ENCODE peak calls at places on chromosomes 5 and 9, in four cellular contexts. A is HepG2, E is GM12878, O is K562. J is an unnamed sample.
A peak's percentile ranks its signal among the peaks of the same experiment; 100 is the strongest.

GRCh38 chr9:69089491-69089890 is 53.9 kb downstream of the FXN start:
- DNase-seq in A (no peak), E (no peak), O (no peak), J (peak; percentile 52)

GRCh38 chr5:138372225-138372624 is 19.7 kb downstream of the KDM3B start:
- DNase-seq in A (no peak), E (no peak), O (no peak), J (no peak)

GRCh38 chr5:108687599-108688220 is 60.0 kb upstream of the FER start:
- DNase-seq in A (no peak), E (no peak), O (no peak), J (no peak)

GRCh38 chr9:31034311-31034710 is 1350.1 kb upstream of the ACO1 start:
- DNase-seq in A (peak; percentile 7), E (no peak), O (no peak), J (no peak)

GRCh38 chr5:139277171-139277570 is 16.4 kb upstream of the MATR3 start:
- DNase-seq in A (no peak), E (no peak), O (no peak), J (no peak)

GRCh38 chr5:135429326-135429725 is 17.8 kb downstream of the DCANP1 start:
- DNase-seq in A (peak; percentile 31), E (no peak), O (no peak), J (no peak)

GRCh38 chr5:78972654-78973428 is 12.3 kb downstream of the ARSB start:
- DNase-seq in A (no peak), E (no peak), O (no peak), J (no peak)

GRCh38 chr5:113204525-113205161 is 228.0 kb downstream of the DCP2 start:
- DNase-seq in A (peak; percentile 45), E (no peak), O (no peak), J (no peak)

GRCh38 chr9:123232332-123232731 is 36.1 kb downstream of the STRBP start:
- DNase-seq in A (no peak), E (no peak), O (no peak), J (no peak)

GRCh38 chr5:8984386-8984785 is 561.5 kb downstream of the SEMA5A start:
- DNase-seq in A (no peak), E (no peak), O (no peak), J (no peak)

GRCh38 chr9:38018964-38019602 is 49.9 kb downstream of the SHB start:
- DNase-seq in A (peak; percentile 63), E (no peak), O (no peak), J (no peak)

GRCh38 chr5:179306191-179307005 is 38.9 kb downstream of the ADAMTS2 start:
- DNase-seq in A (no peak), E (no peak), O (no peak), J (no peak)

GRCh38 chr5:99035942-99036341 is 107.1 kb upstream of the CHD1 start:
- DNase-seq in A (no peak), E (no peak), O (no peak), J (no peak)

GRCh38 chr5:112978836-112979235 is 2.2 kb downstream of the DCP2 start:
- DNase-seq in A (no peak), E (no peak), O (no peak), J (no peak)

GRCh38 chr5:137221914-137222313 is 277.2 kb downstream of the SPOCK1 start:
- DNase-seq in A (no peak), E (no peak), O (no peak), J (no peak)

GRCh38 chr9:88732128-88732527 is 197.2 kb downstream of the NXNL2 start:
- DNase-seq in A (no peak), E (no peak), O (no peak), J (no peak)

GRCh38 chr5:54449923-54450322 is 5.6 kb upstream of the HSPB3 start:
- DNase-seq in A (no peak), E (no peak), O (no peak), J (no peak)

GRCh38 chr9:277595-278330 is 63.1 kb downstream of the DOCK8 start:
- DNase-seq in A (no peak), E (no peak), O (no peak), J (no peak)

GRCh38 chr5:124468671-124469411 is 277.6 kb downstream of the ZNF608 start:
- DNase-seq in A (no peak), E (no peak), O (no peak), J (peak; percentile 19)
- TF ChIP-seq CBFB in A (no peak), E (no peak), O (no peak), J (peak; percentile 63)

DNA sequence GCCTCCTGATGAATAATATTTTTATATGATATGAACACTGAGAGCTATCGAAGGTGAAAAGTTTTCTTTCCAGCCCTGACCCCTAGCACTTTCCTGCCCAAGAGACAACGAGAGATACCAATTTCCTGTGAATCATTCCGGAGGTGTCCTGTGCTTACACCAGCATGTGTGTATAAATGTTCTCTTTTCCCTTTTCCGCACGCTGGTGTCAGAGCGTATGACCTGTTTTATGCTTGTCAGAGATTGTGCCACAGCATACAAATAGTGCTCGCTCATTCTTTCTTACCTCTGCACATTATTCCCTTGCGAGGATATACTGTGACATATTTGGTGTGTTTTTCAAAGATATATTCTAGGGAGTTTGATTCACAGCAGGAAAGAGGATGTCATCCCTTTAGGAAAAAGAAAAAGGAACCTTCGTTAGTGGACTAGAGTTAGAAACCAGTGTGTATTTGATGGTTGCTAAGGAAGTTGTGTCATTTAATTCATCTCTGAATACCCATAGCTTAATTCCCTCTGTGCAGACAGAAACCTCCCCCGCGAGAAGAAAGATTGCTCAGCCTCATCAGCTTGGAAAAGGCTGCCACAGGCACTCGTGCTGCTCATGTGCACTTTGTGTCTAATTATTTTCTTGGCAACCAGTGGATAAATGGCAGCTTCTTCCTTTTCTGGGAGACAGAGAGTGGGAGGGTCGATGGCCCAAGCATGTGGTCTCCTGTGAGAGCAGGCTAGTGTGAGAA is 14.8 kb upstream of the CCIN start:
- DNase-seq in A (no peak), E (no peak), O (no peak), J (no peak)
- TF ChIP-seq SP1 in A (no peak), E (no peak), O (no peak), J (no peak)

GRCh38 chr5:93573627-93573974 is 7.4 kb downstream of the NR2F1-AS1 start:
- DNase-seq in A (no peak), E (no peak), O (no peak), J (no peak)
- TF ChIP-seq CBFB in A (no peak), E (no peak), O (no peak), J (no peak)

GRCh38 chr5:151023651-151024050 is 3.3 kb downstream of the GPX3 start:
- DNase-seq in A (no peak), E (no peak), O (peak; percentile 38), J (no peak)
- TF ChIP-seq SP1 in A (no peak), E (no peak), O (no peak), J (no peak)

GRCh38 chr5:860506-861150 is 9.8 kb upstream of the ZDHHC11 start:
- DNase-seq in A (no peak), E (no peak), O (no peak), J (no peak)

GRCh38 chr5:859391-859790 is 8.6 kb upstream of the ZDHHC11 start:
- DNase-seq in A (no peak), E (no peak), O (no peak), J (no peak)

GRCh38 chr5:859798-860296 is 9.1 kb upstream of the ZDHHC11 start:
- DNase-seq in A (no peak), E (no peak), O (no peak), J (no peak)

GRCh38 chr5:856531-857425 is 6.0 kb upstream of the ZDHHC11 start:
- DNase-seq in A (no peak), E (no peak), O (no peak), J (no peak)

GRCh38 chr5:858726-859125 is 7.9 kb upstream of the ZDHHC11 start:
- DNase-seq in A (no peak), E (no peak), O (no peak), J (no peak)
- TF ChIP-seq CBFB in A (no peak), E (no peak), O (no peak), J (no peak)

GRCh38 chr5:126947146-126948010 is 83.0 kb downstream of the MARCHF3 start:
- DNase-seq in A (no peak), E (no peak), O (no peak), J (no peak)
- TF ChIP-seq SP1 in A (no peak), E (no peak), O (no peak), J (no peak)

GRCh38 chr5:82942083-82942881 is 134.9 kb downstream of the TMEM167A start:
- DNase-seq in A (no peak), E (no peak), O (no peak), J (no peak)

GRCh38 chr5:82939326-82939725 is 137.9 kb downstream of the TMEM167A start:
- DNase-seq in A (no peak), E (no peak), O (no peak), J (no peak)

GRCh38 chr5:82938901-82939300 is 138.3 kb downstream of the TMEM167A start:
- DNase-seq in A (no peak), E (no peak), O (no peak), J (no peak)
- TF ChIP-seq CBFB in A (no peak), E (no peak), O (no peak), J (no peak)

GRCh38 chr9:96378187-96378586 is 5.3 kb downstream of the SLC35D2 start:
- DNase-seq in A (no peak), E (no peak), O (no peak), J (no peak)

GRCh38 chr9:96381696-96382095 is 1.8 kb downstream of the SLC35D2 start:
- DNase-seq in A (no peak), E (no peak), O (no peak), J (no peak)

GRCh38 chr9:96382175-96382574 is 1.3 kb downstream of the SLC35D2 start:
- DNase-seq in A (peak; percentile 20), E (no peak), O (no peak), J (no peak)

GRCh38 chr9:96379461-96379860 is 4.0 kb downstream of the SLC35D2 start:
- DNase-seq in A (no peak), E (no peak), O (no peak), J (no peak)

DNA sequence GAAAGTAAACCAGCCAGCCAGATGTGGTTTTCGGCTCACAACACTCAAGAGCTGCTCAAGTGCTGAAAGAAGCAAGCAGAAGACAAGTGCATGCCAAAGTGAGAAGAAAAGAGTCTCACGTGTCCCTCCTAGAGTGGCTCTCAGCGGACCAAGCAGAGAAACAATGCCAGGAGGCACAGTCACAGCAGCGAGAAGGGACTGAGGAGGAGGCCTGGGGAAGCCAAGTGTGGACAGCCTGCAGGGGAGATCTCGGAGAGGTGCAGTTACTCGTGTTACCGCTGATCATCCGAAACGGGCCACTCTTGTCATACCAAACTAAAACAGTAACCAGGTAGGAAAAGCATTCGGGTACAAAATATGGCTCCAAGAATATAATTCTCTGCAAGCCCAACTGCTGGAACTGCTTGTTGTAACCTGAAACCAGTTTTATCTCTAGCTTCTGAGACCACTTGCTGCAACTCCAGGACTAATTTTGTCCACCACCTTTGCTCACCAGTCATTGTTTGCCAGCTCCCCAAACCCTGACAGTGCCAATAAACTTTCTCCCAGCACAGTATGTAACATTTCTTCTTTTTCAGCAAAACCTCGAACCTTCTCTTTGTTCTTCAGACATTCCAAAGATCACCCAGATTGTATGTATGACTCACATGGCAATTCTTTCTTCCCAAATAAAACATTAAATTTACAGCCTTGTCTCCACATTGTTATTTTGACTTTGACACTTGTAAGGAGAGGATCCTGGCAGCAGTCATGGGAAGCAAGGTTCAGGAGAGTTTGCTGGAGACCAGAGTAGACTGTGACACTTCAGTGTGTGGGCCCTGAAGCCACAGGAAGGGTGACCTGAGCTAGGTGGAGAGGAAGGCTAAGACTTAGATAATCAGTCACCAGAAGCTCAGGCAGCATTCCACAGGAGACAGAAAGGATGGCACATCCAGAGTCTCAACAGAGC is 6.3 kb downstream of the SLC35D2 start:
- DNase-seq in A (peak; percentile 39), E (no peak), O (no peak), J (no peak)
- TF ChIP-seq SP1 in A (no peak), E (no peak), O (no peak), J (no peak)